ENCODE peak calls at places on chromosomes 2 and 18, in four cellular contexts. D is sigmoid colon, W is posterior cingulate gyrus, A is psoas muscle. S is an unnamed sample.

GRCh38 chr2:138708682-138709241 is 71.4 kb downstream of the NXPH2 start:
- DNase-seq in D (no peak), W (no peak), A (no peak), S (no peak)

GRCh38 chr2:100291152-100291970 is 30.9 kb downstream of the LONRF2 start:
- DNase-seq in D (peak; percentile 85), W (peak; percentile 52), A (no peak), S (peak; percentile 66)

GRCh38 chr2:1413156-1413690 is at the start of gene TPO:
- DNase-seq in D (no peak), W (no peak), A (no peak), S (no peak)

GRCh38 chr2:54855434-54855833 is 132.0 kb downstream of the EML6 start:
- DNase-seq in D (no peak), W (no peak), A (no peak), S (no peak)

GRCh38 chr2:238106339-238106697 is 6.2 kb downstream of the ESPNL start:
- DNase-seq in D (peak; percentile 57), W (peak; percentile 7), A (no peak), S (no peak)

GRCh38 chr18:23158884-23159820 is 23.9 kb downstream of the CABLES1 start:
- DNase-seq in D (peak; percentile 36), W (no peak), A (no peak), S (no peak)

GRCh38 chr2:46521215-46521683 is 41.9 kb downstream of the TMEM247 start:
- DNase-seq in D (peak; percentile 92), W (no peak), A (peak; percentile 86), S (no peak)

GRCh38 chr18:23690505-23691068 is 1.3 kb downstream of the LAMA3 start:
- DNase-seq in D (no peak), W (no peak), A (no peak), S (no peak)

GRCh38 chr2:128376241-128377041 is 57.8 kb upstream of the HS6ST1 start:
- DNase-seq in D (peak; percentile 59), W (no peak), A (no peak), S (no peak)

GRCh38 chr2:226354434-226354833 is 445.2 kb downstream of the IRS1 start:
- DNase-seq in D (no peak), W (no peak), A (no peak), S (no peak)

GRCh38 chr2:28435796-28436425 is 43.3 kb downstream of the FOSL2 start:
- DNase-seq in D (peak; percentile 49), W (no peak), A (no peak), S (no peak)

GRCh38 chr2:24049485-24050021 is at the start of gene FKBP1B:
- DNase-seq in D (peak; percentile 72), W (peak; percentile 26), A (peak; percentile 61), S (no peak)

GRCh38 chr2:118121101-118121500 is 32.8 kb downstream of the INSIG2 start:
- DNase-seq in D (no peak), W (no peak), A (no peak), S (no peak)

GRCh38 chr18:75167759-75168211 is 41.2 kb downstream of the PTGR3 start:
- DNase-seq in D (peak; percentile 94), W (no peak), A (no peak), S (no peak)

GRCh38 chr2:109142416-109143210 is 13.6 kb downstream of the SH3RF3 start:
- DNase-seq in D (no peak), W (no peak), A (no peak), S (no peak)

GRCh38 chr18:51212606-51213005 is 15.1 kb upstream of the MEX3C start:
- DNase-seq in D (no peak), W (no peak), A (no peak), S (no peak)

GRCh38 chr2:890214-890613 is 60.4 kb upstream of the SNTG2 start:
- DNase-seq in D (no peak), W (no peak), A (no peak), S (no peak)

GRCh38 chr2:102436284-102436683 is 13.3 kb downstream of the IL18RAP start:
- DNase-seq in D (no peak), W (no peak), A (no peak), S (no peak)

GRCh38 chr2:230356084-230356483 is 29.1 kb downstream of the SP140L start:
- DNase-seq in D (no peak), W (no peak), A (no peak), S (no peak)

GRCh38 chr18:49332679-49333078 is 127.8 kb downstream of the DYM start:
- DNase-seq in D (no peak), W (no peak), A (no peak), S (no peak)

GRCh38 chr2:221635949-221636348 is 63.8 kb upstream of the EPHA4 start:
- DNase-seq in D (no peak), W (no peak), A (no peak), S (no peak)

GRCh38 chr2:193240752-193241151 is 1046.0 kb upstream of the TMEFF2 start:
- DNase-seq in D (no peak), W (no peak), A (no peak), S (no peak)

GRCh38 chr2:72815655-72816268 is 10.1 kb downstream of the EXOC6B start:
- DNase-seq in D (no peak), W (no peak), A (no peak), S (no peak)

GRCh38 chr18:47163241-47163640 is 12.9 kb downstream of the IER3IP1 start:
- DNase-seq in D (no peak), W (no peak), A (no peak), S (no peak)

GRCh38 chr2:178976351-178976750 is 73.6 kb downstream of the CCDC141 start:
- DNase-seq in D (no peak), W (no peak), A (no peak), S (no peak)

GRCh38 chr2:134707330-134707676 is 11.5 kb downstream of the TMEM163 start:
- DNase-seq in D (no peak), W (no peak), A (no peak), S (no peak)

GRCh38 chr2:36358317-36358659 is 2.7 kb downstream of the CRIM1 start:
- DNase-seq in D (no peak), W (no peak), A (no peak), S (no peak)

GRCh38 chr2:106032676-106033075 is 161.4 kb downstream of the UXS1 start:
- DNase-seq in D (no peak), W (no peak), A (no peak), S (no peak)

GRCh38 chr18:23107718-23108117 is 27.6 kb upstream of the CABLES1 start:
- DNase-seq in D (no peak), W (no peak), A (no peak), S (no peak)

GRCh38 chr2:7309567-7309966 is 392.4 kb downstream of the RNF144A start:
- DNase-seq in D (no peak), W (no peak), A (no peak), S (no peak)